ENCODE peak calls at places on chromosome 14, in four cellular contexts. Y is K562, M is H1, R is GM12878. W is an unnamed sample.
A peak's percentile ranks its signal among the peaks of the same experiment; 100 is the strongest.

GRCh38 chr14:79419571-79420327 is 791.6 kb downstream of the DIO2 start:
- DNase-seq in Y (no peak), M (no peak), R (no peak), W (peak; percentile 23)

GRCh38 chr14:104188727-104189400 is 50.5 kb downstream of the KIF26A start:
- DNase-seq in Y (no peak), M (no peak), R (no peak), W (no peak)

GRCh38 chr14:102776761-102777710 is at the start of gene TRAF3:
- DNase-seq in Y (peak; percentile 85), M (no peak), R (no peak), W (peak; percentile 77)

GRCh38 chr14:65927871-65928270 is 515.3 kb downstream of the FUT8 start:
- DNase-seq in Y (peak; percentile 6), M (no peak), R (no peak), W (no peak)

GRCh38 chr14:22555573-22556011 is 33.4 kb downstream of the DAD1 start:
- DNase-seq in Y (no peak), M (no peak), R (peak; percentile 84), W (peak; percentile 52)

GRCh38 chr14:69261761-69262331 is 1.9 kb downstream of the GALNT16 start:
- DNase-seq in Y (no peak), M (no peak), R (no peak), W (peak; percentile 15)

GRCh38 chr14:72916174-72916573 is 10.1 kb upstream of the DCAF4 start:
- DNase-seq in Y (no peak), M (no peak), R (no peak), W (peak; percentile 20)

GRCh38 chr14:41051801-41052200 is 554.9 kb upstream of the LRFN5 start:
- DNase-seq in Y (no peak), M (peak; percentile 9), R (no peak), W (no peak)

GRCh38 chr14:96181188-96181762 is 23.4 kb upstream of the BDKRB2 start:
- DNase-seq in Y (no peak), M (no peak), R (no peak), W (no peak)

GRCh38 chr14:31884776-31885379 is 192.2 kb upstream of the ARHGAP5 start:
- DNase-seq in Y (no peak), M (no peak), R (no peak), W (peak; percentile 60)

GRCh38 chr14:104843442-104844305 is 21.4 kb upstream of the CEP170B start:
- DNase-seq in Y (no peak), M (no peak), R (no peak), W (no peak)

GRCh38 chr14:104726600-104727451 is 2.8 kb downstream of the ADSS1 start:
- DNase-seq in Y (no peak), M (no peak), R (no peak), W (no peak)

GRCh38 chr14:70416322-70416716 is 571 bp downstream of the SYNJ2BP start:
- DNase-seq in Y (no peak), M (no peak), R (no peak), W (peak; percentile 8)

GRCh38 chr14:104545151-104545931 is 34.2 kb upstream of the C14orf180 start:
- DNase-seq in Y (no peak), M (no peak), R (no peak), W (no peak)

GRCh38 chr14:68395585-68395984 is 397.3 kb downstream of the ZFP36L1 start:
- DNase-seq in Y (no peak), M (no peak), R (no peak), W (peak; percentile 76)

GRCh38 chr14:55052259-55052930 is 948 bp downstream of the MAPK1IP1L start:
- DNase-seq in Y (no peak), M (no peak), R (no peak), W (peak; percentile 31)

GRCh38 chr14:22478670-22479069 is 110.4 kb downstream of the DAD1 start:
- DNase-seq in Y (no peak), M (no peak), R (no peak), W (no peak)

GRCh38 chr14:23559010-23559920 is 3.2 kb downstream of the THTPA start:
- DNase-seq in Y (peak; percentile 68), M (no peak), R (no peak), W (peak; percentile 55)

GRCh38 chr14:74836251-74836957 is 39.5 kb downstream of the PROX2 start:
- DNase-seq in Y (no peak), M (no peak), R (no peak), W (peak; percentile 47)

GRCh38 chr14:42994001-42994736 is 1387.5 kb downstream of the LRFN5 start:
- DNase-seq in Y (no peak), M (no peak), R (no peak), W (peak; percentile 79)

GRCh38 chr14:69853774-69854173 is 25.4 kb upstream of the SMOC1 start:
- DNase-seq in Y (no peak), M (no peak), R (no peak), W (no peak)

GRCh38 chr14:71636076-71636475 is 296.2 kb upstream of the RGS6 start:
- DNase-seq in Y (no peak), M (no peak), R (no peak), W (no peak)

GRCh38 chr14:86574778-86575129 is 1044.8 kb downstream of the FLRT2 start:
- DNase-seq in Y (no peak), M (no peak), R (no peak), W (no peak)

GRCh38 chr14:42391146-42391821 is 784.6 kb downstream of the LRFN5 start:
- DNase-seq in Y (no peak), M (no peak), R (no peak), W (no peak)

GRCh38 chr14:89327771-89328212 is 89.2 kb downstream of the FOXN3 start:
- DNase-seq in Y (no peak), M (no peak), R (no peak), W (peak; percentile 71)

GRCh38 chr14:80477388-80478160 is 266.3 kb upstream of the DIO2 start:
- DNase-seq in Y (no peak), M (no peak), R (no peak), W (peak; percentile 71)

GRCh38 chr14:73258845-73259611 is 21.7 kb downstream of the PAPLN start:
- DNase-seq in Y (no peak), M (no peak), R (no peak), W (no peak)

GRCh38 chr14:74835607-74836250 is 40.2 kb downstream of the PROX2 start:
- DNase-seq in Y (no peak), M (no peak), R (peak; percentile 23), W (no peak)

GRCh38 chr14:92475451-92476187 is 38.0 kb upstream of the RIN3 start:
- DNase-seq in Y (no peak), M (no peak), R (no peak), W (no peak)

DNA sequence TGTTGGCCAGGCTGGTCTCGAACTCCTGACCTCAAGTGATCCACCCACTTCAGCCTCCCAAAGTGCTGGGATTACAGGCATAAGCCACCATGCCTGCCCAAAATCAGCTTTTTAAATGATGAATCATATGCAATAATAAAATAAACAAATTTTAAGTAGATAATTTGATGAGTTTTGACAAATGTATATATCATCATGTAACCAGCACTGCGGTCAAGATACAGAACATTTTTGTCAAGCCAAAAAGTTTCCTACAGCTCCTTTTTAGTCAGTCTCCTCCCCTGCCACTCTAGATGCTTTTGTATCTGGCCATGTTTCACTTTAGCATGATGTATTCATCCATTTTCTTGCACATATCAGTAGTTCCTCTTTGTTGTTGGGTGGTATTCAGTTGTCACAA is 17.2 kb downstream of the FRMD6 start:
- DNase-seq in Y (no peak), M (no peak), R (no peak), W (no peak)
- TF ChIP-seq CHD1 in Y (no peak), M (no peak), R (no peak), W (no peak)

GRCh38 chr14:76957224-76957881 is 71.2 kb downstream of the IRF2BPL start:
- DNase-seq in Y (no peak), M (no peak), R (no peak), W (no peak)

GRCh38 chr14:76954371-76954770 is 74.1 kb downstream of the IRF2BPL start:
- DNase-seq in Y (no peak), M (no peak), R (no peak), W (no peak)

GRCh38 chr14:76956253-76957090 is 72.0 kb downstream of the IRF2BPL start:
- DNase-seq in Y (peak; percentile 79), M (peak; percentile 94), R (no peak), W (peak; percentile 89)

GRCh38 chr14:76954791-76955190 is 73.7 kb downstream of the IRF2BPL start:
- DNase-seq in Y (no peak), M (no peak), R (no peak), W (no peak)

DNA sequence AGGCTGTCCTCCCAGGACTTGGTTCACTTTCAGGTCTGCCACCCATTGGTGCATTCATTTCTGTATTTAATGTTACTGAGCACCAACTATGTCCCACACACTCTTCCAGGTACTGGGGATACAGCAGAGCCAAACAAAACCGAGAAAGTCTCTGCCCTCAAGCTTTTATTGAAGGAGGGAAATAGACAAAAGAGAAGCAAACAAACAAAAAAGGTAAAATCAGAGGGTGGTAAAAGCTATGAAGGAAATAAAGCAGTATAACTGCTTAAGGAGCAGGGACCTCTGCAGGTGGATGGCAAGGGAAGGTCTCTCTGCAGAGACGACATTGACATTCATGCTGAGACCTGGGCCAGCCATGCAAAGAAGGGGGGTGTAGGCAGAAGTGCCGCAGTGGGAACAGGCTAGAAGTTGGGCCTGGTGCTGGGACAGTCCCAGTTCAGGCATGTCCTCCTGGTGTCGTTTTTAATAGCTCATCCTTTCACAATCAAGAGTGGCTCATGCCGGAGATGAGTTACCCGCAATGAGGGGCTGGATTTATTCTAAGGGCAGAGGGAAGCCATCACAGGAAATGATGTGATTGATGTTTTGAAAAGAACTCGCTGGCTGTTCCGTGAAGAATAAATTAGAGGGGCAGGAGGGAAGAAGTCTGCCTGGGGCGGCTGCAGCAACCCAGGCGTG is 72.8 kb downstream of the IRF2BPL start:
- DNase-seq in Y (no peak), M (no peak), R (peak; percentile 66), W (peak; percentile 59)
- TF ChIP-seq CHD1 in Y (no peak), M (no peak), R (no peak), W (no peak)

GRCh38 chr14:64675246-64675645 is 29.0 kb upstream of the PLEKHG3 start:
- DNase-seq in Y (peak; percentile 12), M (no peak), R (no peak), W (no peak)

GRCh38 chr14:64673329-64673728 is 30.9 kb upstream of the PLEKHG3 start:
- DNase-seq in Y (no peak), M (no peak), R (no peak), W (no peak)

GRCh38 chr14:64673748-64674147 is 30.5 kb upstream of the PLEKHG3 start:
- DNase-seq in Y (no peak), M (no peak), R (peak; percentile 55), W (no peak)

GRCh38 chr14:64674829-64675228 is 29.4 kb upstream of the PLEKHG3 start:
- DNase-seq in Y (no peak), M (no peak), R (no peak), W (no peak)

GRCh38 chr14:64671591-64671990 is 32.6 kb upstream of the PLEKHG3 start:
- DNase-seq in Y (peak; percentile 49), M (no peak), R (no peak), W (peak; percentile 77)
- TF ChIP-seq CHD1 in Y (no peak), M (no peak), R (no peak), W (no peak)

DNA sequence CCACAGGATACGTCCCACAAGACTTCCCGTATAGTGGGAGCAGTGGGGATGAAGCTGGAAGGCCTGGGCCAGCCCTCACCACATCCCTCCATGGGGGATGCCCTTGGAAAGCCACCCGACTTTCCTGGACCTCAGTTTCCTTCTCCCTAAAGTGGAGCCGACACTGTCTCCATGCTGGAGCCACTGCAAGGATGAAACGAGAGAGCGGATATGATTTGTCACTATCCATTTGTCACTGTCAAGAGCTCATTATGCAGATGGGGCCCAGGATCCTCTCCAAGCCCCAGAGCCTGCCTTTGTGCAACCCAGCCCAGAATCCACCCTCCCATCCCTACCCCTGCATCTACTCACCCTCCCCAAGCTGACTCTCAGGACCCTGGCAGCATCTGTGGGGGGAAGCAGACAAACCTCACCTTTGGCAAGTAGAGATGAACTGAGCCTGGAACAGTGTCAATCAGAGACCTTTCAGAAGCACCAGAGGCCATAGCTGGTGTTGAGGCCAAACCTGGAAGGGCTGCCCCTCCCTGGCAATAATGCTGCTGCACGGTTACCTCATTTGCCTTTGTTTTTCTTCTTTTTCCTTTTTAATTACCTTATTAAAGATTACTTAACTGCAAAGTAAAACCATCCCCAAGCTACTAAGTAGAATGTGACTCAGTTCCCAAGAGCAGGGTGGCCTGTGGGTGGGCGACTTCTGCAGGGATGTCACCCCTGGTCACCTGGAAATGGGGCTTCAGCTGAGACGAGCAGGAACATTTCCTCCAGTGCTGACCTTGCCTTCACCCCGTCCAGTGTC is 287.8 kb upstream of the RTL1 start:
- DNase-seq in Y (no peak), M (no peak), R (no peak), W (no peak)
- TF ChIP-seq CHD1 in Y (no peak), M (no peak), R (no peak), W (no peak)

W was measured in IMR-90.